ENCODE peak calls at places on chromosomes 4 and X, in seven cellular contexts. H is Ammon's horn; W is fibroblast of pulmonary artery; A is NCI-H2171 treated with DMSO at 0.1 percent for 48 hours; E is activated T-helper 1 cell treated with anti-CD3 and anti-CD28 coated beads, Interleukin-2, amount 50 U/mL, for 16 hours; K is brain pericyte; Z is amygdala. F is an unnamed sample.
A peak's percentile ranks its signal among the peaks of the same experiment; 100 is the strongest.

GRCh38 chr4:102614801-102615200 is 113.6 kb downstream of the NFKB1 start:
- DNase-seq in H (no peak), W (no peak), A (no peak), E (no peak), K (no peak), Z (no peak), F (no peak)

GRCh38 chrX:68822641-68823410 is 6.0 kb upstream of the EFNB1 start:
- DNase-seq in H (peak; percentile 53), W (peak; percentile 72), A (peak; percentile 21), E (no peak), K (no peak), Z (no peak), F (no peak)

GRCh38 chr4:155900402-155900801 is 3.1 kb upstream of the TDO2 start:
- DNase-seq in H (no peak), W (peak; percentile 82), A (no peak), E (no peak), K (no peak), Z (no peak), F (no peak)

GRCh38 chrX:39439910-39440733 is 638.9 kb downstream of the MID1IP1 start:
- DNase-seq in H (no peak), W (no peak), A (no peak), E (no peak), K (no peak), Z (no peak), F (no peak)

GRCh38 chr4:61540944-61541343 is 340.8 kb downstream of the ADGRL3 start:
- DNase-seq in H (no peak), W (no peak), A (peak; percentile 90), E (no peak), K (no peak), Z (no peak), F (no peak)

GRCh38 chrX:134600714-134601113 is 57.6 kb downstream of the PLAC1 start:
- DNase-seq in H (no peak), W (peak; percentile 41), A (no peak), E (no peak), K (no peak), Z (no peak), F (no peak)

GRCh38 chrX:72569786-72570185 is 2.9 kb downstream of the HDAC8 start:
- DNase-seq in H (no peak), W (peak; percentile 79), A (no peak), E (no peak), K (no peak), Z (no peak), F (peak; percentile 19)

GRCh38 chr4:15717126-15717525 is 14.3 kb downstream of the BST1 start:
- DNase-seq in H (no peak), W (peak; percentile 72), A (no peak), E (no peak), K (no peak), Z (no peak), F (no peak)

GRCh38 chr4:48025005-48025404 is 8.4 kb downstream of the NIPAL1 start:
- DNase-seq in H (peak; percentile 17), W (peak; percentile 58), A (no peak), E (no peak), K (no peak), Z (no peak), F (no peak)

GRCh38 chr4:40749717-40750460 is at the start of gene NSUN7:
- DNase-seq in H (no peak), W (no peak), A (peak; percentile 62), E (no peak), K (no peak), Z (no peak), F (no peak)

F was measured in T1000.